ENCODE peak calls at places on chromosomes 7 and 10, in six cellular contexts. B is endodermal cell, P is Calu3, G is astrocyte of the cerebellum, S is heart left ventricle, N is WTC11. C is an unnamed sample.

GRCh38 chr10:93342346-93342745 is 139.8 kb downstream of the MYOF start:
- DNase-seq in B (no peak), P (no peak), G (no peak), S (no peak), N (no peak), C (no peak)

GRCh38 chr10:34918896-34919295 is 103.8 kb upstream of the PARD3 start:
- DNase-seq in B (no peak), P (no peak), G (no peak), S (no peak), N (no peak), C (no peak)

GRCh38 chr7:141649137-141649864 is 52.7 kb downstream of the DENND11 start:
- DNase-seq in B (no peak), P (no peak), G (no peak), S (no peak), N (no peak), C (no peak)

GRCh38 chr7:148022832-148023231 is 567.7 kb upstream of the C7orf33 start:
- DNase-seq in B (no peak), P (no peak), G (no peak), S (no peak), N (no peak), C (no peak)

GRCh38 chr7:94344826-94345225 is 49.9 kb upstream of the COL1A2 start:
- DNase-seq in B (no peak), P (no peak), G (no peak), S (no peak), N (no peak), C (no peak)

GRCh38 chr7:140003913-140004382 is 58.8 kb downstream of the PARP12 start:
- DNase-seq in B (peak), P (peak), G (peak), S (no peak), N (peak), C (peak)

GRCh38 chr10:36636879-36637278 is 488.5 kb upstream of the ANKRD30A start:
- DNase-seq in B (no peak), P (no peak), G (no peak), S (no peak), N (no peak), C (no peak)

GRCh38 chr10:111076191-111076681 is 593 bp upstream of the ADRA2A start:
- DNase-seq in B (peak), P (peak), G (peak), S (peak), N (peak), C (peak)

GRCh38 chr10:33160151-33160550 is 174.3 kb downstream of the NRP1 start:
- DNase-seq in B (peak), P (no peak), G (no peak), S (no peak), N (peak), C (no peak)

GRCh38 chr10:69405221-69405620 is 11.5 kb downstream of the TACR2 start:
- DNase-seq in B (no peak), P (no peak), G (no peak), S (no peak), N (no peak), C (no peak)

GRCh38 chr10:131090761-131091661 is 220.5 kb downstream of the TCERG1L start:
- DNase-seq in B (no peak), P (no peak), G (no peak), S (no peak), N (no peak), C (no peak)

GRCh38 chr10:59562126-59562525 is 147.5 kb downstream of the SLC16A9 start:
- DNase-seq in B (no peak), P (no peak), G (no peak), S (no peak), N (no peak), C (no peak)

GRCh38 chr7:32262315-32262714 is 192.1 kb upstream of the PDE1C start:
- DNase-seq in B (no peak), P (no peak), G (no peak), S (no peak), N (no peak), C (no peak)

GRCh38 chr7:101235522-101235921 is 2.1 kb downstream of the CLDN15 start:
- DNase-seq in B (no peak), P (no peak), G (no peak), S (no peak), N (no peak), C (no peak)

GRCh38 chr10:17453377-17454091 is 861 bp downstream of the ST8SIA6 start:
- DNase-seq in B (peak), P (peak), G (no peak), S (peak), N (peak), C (peak)

GRCh38 chr7:142833174-142834027 is 21.5 kb upstream of the EPHB6 start:
- DNase-seq in B (no peak), P (no peak), G (no peak), S (no peak), N (no peak), C (no peak)

GRCh38 chr7:35729061-35729783 is 34.3 kb upstream of the HERPUD2 start:
- DNase-seq in B (no peak), P (no peak), G (no peak), S (no peak), N (no peak), C (no peak)

GRCh38 chr10:43140414-43140813 is 2.2 kb downstream of the CSGALNACT2 start:
- DNase-seq in B (no peak), P (no peak), G (peak), S (no peak), N (no peak), C (no peak)

GRCh38 chr10:49071221-49071761 is 44.0 kb downstream of the VSTM4 start:
- DNase-seq in B (peak), P (no peak), G (no peak), S (no peak), N (no peak), C (no peak)

GRCh38 chr7:147405621-147406020 is 1184.9 kb upstream of the C7orf33 start:
- DNase-seq in B (no peak), P (no peak), G (no peak), S (no peak), N (no peak), C (no peak)

GRCh38 chr7:144437370-144438191 is 34.1 kb upstream of the NOBOX start:
- DNase-seq in B (peak), P (peak), G (peak), S (no peak), N (peak), C (peak)

DNA sequence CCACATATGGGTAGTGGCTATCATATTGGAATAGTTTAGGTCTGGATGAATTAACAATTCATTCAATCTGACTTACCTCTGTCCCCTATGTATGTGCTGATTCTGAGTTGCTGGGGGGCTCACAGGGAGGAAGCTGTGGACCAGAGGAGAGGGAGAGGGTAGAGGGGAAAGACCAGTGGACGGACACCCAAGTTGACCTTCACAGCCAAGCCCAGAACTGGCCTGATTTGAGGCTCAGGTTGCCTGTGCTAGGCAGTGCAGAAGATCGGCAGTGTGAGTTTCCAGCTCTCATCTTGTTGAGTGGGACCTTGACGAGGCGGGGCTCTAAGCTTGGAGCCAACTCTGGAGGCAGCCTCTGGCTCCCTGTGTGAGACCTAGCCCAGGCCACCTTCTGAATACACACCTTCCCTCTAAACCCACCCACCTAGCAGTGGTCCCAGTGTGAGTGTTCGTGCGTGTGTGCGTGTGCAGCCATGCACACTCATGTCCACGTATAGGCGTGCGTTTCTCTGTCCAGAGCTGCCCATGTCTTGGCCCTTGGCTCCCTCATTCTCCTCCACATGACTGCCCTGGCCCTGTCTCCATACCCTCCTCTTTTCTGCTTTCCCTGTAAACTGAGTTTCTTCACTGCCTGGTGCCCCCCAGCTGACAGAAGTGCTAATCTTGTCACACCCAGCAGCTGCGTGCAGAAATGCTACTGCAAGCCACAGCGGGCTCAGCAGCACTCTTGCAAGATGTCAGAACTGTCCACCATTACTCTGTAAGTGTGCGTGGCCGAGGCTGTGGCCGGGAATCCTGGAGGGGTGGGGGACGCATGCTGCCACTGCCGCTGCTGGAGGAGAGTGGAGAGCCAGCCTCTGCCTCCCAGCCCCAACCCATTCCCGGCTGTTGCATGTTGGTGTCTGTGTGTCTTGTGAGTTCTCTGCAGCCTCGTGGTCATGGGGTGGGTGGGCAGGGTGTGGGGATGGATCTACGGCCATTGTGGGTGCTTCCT is 47.6 kb downstream of the ADCYAP1R1 start:
- DNase-seq in B (peak), P (no peak), G (no peak), S (peak), N (no peak), C (no peak)
- TF ChIP-seq CTCF in B (no peak), P (no peak), G (no peak), S (no peak), N (no peak), C (no peak)

DNA sequence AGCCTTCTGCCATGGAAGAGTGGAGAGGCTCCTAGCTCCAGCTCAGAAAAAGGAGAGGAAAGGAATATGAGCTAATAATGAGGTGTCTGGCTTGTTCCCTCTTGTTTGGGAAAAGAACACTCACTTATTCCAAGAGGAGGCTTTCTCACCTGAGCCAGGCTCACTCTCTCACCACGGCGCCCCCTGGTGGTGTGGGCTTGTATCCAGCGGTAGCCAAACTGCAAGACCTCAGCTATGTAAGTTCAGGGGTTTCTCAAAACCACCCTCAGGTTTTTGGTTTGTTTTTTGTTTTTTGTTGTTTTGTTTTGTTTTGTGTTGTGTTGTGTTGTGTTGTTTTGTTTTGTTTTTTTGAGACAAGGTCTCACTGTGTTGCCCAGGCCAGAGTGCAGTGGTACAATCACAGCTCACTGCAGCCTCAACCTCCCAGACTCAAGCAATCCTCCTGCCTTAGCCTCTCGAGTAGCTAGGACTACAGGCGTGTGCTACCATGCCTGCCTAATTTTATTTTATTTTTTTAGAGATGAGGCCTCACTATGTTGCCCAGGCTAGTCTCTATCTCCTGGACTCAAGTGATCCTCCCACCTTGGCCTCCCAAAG is 124.0 kb downstream of the TMEM130 start:
- DNase-seq in B (peak), P (peak), G (peak), S (peak), N (peak), C (peak)
- TF ChIP-seq CTCF in B (peak), P (peak), G (peak), S (peak), N (peak), C (peak)

DNA sequence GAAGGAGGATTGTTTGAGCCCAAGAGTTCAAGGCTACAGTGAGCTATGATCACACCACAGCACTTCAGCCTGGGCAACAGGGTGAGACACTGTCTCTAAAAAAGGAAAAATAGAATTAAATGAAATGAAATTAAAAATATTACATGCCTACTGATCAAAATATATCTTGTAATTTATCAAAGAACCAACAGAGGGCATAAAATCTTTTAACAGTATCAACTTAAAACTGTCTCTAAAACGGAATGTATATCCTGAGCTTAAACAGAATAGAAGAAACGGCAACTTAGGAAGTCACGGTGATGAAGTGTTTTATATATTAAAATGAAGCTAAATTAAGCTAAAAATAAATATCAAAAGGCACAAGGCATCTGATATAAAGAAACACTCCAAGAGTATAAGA is 78.8 kb downstream of the MTPAP start:
- DNase-seq in B (no peak), P (no peak), G (no peak), S (no peak), N (no peak), C (no peak)
- TF ChIP-seq CTCF in B (peak), P (no peak), G (no peak), S (no peak), N (no peak), C (peak)

GRCh38 chr7:98483276-98483963 is 82.5 kb upstream of the BAIAP2L1 start:
- DNase-seq in B (no peak), P (no peak), G (no peak), S (no peak), N (peak), C (no peak)
- TF ChIP-seq CTCF in B (peak), P (no peak), G (no peak), S (no peak), N (no peak), C (no peak)

DNA sequence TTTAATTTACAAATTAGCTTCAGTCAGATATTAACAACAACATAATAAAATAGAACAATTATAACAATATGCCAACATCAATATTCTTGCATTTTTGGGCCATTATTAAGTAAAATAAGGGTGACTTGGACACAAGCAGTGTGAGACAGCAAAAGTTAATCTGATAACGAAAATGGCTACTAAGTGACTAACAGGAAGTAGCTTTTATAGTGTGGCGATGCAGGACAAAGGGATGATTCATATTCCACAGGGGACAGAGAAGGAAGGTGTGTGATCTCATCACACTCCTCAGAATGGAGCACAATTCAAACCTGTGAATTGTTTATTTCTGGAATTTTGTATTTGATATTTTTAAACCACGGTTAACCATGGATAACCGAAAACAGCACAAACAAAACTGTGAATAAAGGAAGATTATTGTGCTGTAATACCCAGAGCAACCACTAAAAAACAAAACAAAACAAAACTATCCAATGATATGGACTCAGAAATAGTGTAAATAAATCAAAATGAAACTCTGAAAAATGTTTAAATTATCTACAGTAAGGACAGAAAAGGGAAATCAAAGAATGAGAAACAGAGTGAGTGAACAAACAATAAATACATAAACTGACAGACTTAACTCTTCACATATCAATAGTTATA is 66.9 kb upstream of the TFEC start:
- DNase-seq in B (no peak), P (peak), G (peak), S (no peak), N (no peak), C (no peak)
- TF ChIP-seq CTCF in B (peak), P (peak), G (peak), S (no peak), N (no peak), C (peak)

GRCh38 chr10:125980521-125980920 is 84.2 kb downstream of the FANK1 start:
- DNase-seq in B (no peak), P (no peak), G (no peak), S (no peak), N (no peak), C (no peak)

GRCh38 chr10:125985557-125986246 is 89.3 kb downstream of the FANK1 start:
- DNase-seq in B (no peak), P (no peak), G (no peak), S (no peak), N (no peak), C (no peak)

GRCh38 chr10:125984346-125984745 is 88.0 kb downstream of the FANK1 start:
- DNase-seq in B (no peak), P (no peak), G (no peak), S (no peak), N (no peak), C (no peak)

GRCh38 chr10:125982256-125982948 is 86.0 kb downstream of the FANK1 start:
- DNase-seq in B (peak), P (peak), G (peak), S (no peak), N (peak), C (peak)

DNA sequence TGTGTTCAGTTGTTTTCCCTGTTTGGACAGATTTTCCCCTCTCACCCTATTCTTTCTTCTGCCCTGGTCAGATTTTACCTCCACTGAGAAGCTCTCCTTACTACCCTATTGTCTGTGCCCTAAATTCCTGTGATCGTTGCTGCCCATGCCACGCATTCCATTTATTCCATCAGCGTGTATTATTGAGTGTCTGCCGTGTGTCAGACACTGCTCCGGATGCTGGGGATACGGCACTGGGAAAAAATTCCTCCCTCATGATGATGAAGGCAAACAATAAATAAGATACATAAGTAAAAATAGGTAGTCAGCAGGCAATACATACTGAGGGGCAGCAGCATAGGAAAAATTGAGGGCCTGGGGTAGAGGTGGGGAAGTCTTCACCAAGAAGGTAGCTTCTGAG is 86.8 kb downstream of the FANK1 start:
- DNase-seq in B (no peak), P (no peak), G (no peak), S (no peak), N (no peak), C (no peak)
- TF ChIP-seq CTCF in B (no peak), P (no peak), G (no peak), S (no peak), N (no peak), C (no peak)